ENCODE peak calls at places on chromosome 17, in six cellular contexts. I, K, L, R, W and Z are unnamed samples.

GRCh38 chr17:80187090-80187489 is 17.3 kb downstream of the CARD14 start:
- DNase-seq in I (no peak), K (no peak), L (no peak), R (no peak), W (no peak), Z (no peak)

GRCh38 chr17:37527249-37527851 is 37.7 kb downstream of the DUSP14 start:
- DNase-seq in I (no peak), K (peak), L (peak), R (no peak), W (peak), Z (peak)

GRCh38 chr17:75981019-75981615 is 2.1 kb downstream of the TEN1 start:
- DNase-seq in I (no peak), K (no peak), L (no peak), R (no peak), W (no peak), Z (no peak)

GRCh38 chr17:21201302-21201602 is 12.7 kb downstream of the TMEM11 start:
- DNase-seq in I (no peak), K (no peak), L (no peak), R (no peak), W (peak), Z (no peak)

GRCh38 chr17:39706921-39707337 is 7.1 kb downstream of the ERBB2 start:
- DNase-seq in I (no peak), K (no peak), L (no peak), R (no peak), W (no peak), Z (no peak)

GRCh38 chr17:8326591-8327583 is 12.8 kb upstream of the ODF4 start:
- DNase-seq in I (no peak), K (no peak), L (no peak), R (no peak), W (peak), Z (peak)

GRCh38 chr17:39665642-39666221 is 583 bp downstream of the TCAP start:
- DNase-seq in I (peak), K (no peak), L (peak), R (no peak), W (no peak), Z (no peak)

GRCh38 chr17:13601776-13602551 is at the start of gene HS3ST3A1:
- DNase-seq in I (peak), K (no peak), L (peak), R (no peak), W (peak), Z (no peak)

GRCh38 chr17:67435122-67435521 is 58.0 kb downstream of the PITPNC1 start:
- DNase-seq in I (no peak), K (no peak), L (no peak), R (peak), W (no peak), Z (peak)

GRCh38 chr17:66724581-66725341 is 110.2 kb upstream of the CACNG5 start:
- DNase-seq in I (peak), K (no peak), L (no peak), R (no peak), W (no peak), Z (no peak)

GRCh38 chr17:7355053-7355452 is at the start of gene TMEM95:
- DNase-seq in I (no peak), K (no peak), L (peak), R (no peak), W (peak), Z (no peak)

GRCh38 chr17:2140683-2141082 is 85.8 kb downstream of the HIC1 start:
- DNase-seq in I (no peak), K (no peak), L (no peak), R (no peak), W (no peak), Z (no peak)

GRCh38 chr17:77449908-77450741 is 309.4 kb downstream of the SEC14L1 start:
- DNase-seq in I (peak), K (no peak), L (peak), R (no peak), W (peak), Z (no peak)